ENCODE peak calls at places on chromosomes 11 and 22, in four cellular contexts. R is left ventricle myocardium inferior, C is GM12865, N is OCI-LY7. G is an unnamed sample.

GRCh38 chr22:45240137-45240809 is 421 bp downstream of the KIAA0930 start:
- DNase-seq in C (peak), R (no peak), N (peak), G (peak)

GRCh38 chr11:77851513-77851912 is 30.6 kb downstream of the AAMDC start:
- DNase-seq in R (no peak), N (no peak), C (no peak), G (no peak)

GRCh38 chr11:33325456-33325855 is 68.3 kb downstream of the HIPK3 start:
- DNase-seq in N (no peak), C (no peak), R (no peak), G (no peak)

GRCh38 chr11:93704237-93704636 is 37.1 kb downstream of the TAF1D start:
- DNase-seq in N (no peak), R (no peak), C (no peak), G (peak)

GRCh38 chr11:86442420-86442819 is 67.7 kb downstream of the CCDC81 start:
- DNase-seq in C (no peak), N (no peak), R (no peak), G (peak)

GRCh38 chr11:102453286-102453797 is 777 bp upstream of the TMEM123 start:
- DNase-seq in N (peak), R (peak), C (no peak), G (peak)

GRCh38 chr11:118522571-118523072 is 4.7 kb upstream of the TTC36 start:
- DNase-seq in N (no peak), C (no peak), R (no peak), G (no peak)

GRCh38 chr11:45489281-45489906 is 176.0 kb downstream of the CHST1 start:
- DNase-seq in N (no peak), R (no peak), C (no peak), G (no peak)

DNA sequence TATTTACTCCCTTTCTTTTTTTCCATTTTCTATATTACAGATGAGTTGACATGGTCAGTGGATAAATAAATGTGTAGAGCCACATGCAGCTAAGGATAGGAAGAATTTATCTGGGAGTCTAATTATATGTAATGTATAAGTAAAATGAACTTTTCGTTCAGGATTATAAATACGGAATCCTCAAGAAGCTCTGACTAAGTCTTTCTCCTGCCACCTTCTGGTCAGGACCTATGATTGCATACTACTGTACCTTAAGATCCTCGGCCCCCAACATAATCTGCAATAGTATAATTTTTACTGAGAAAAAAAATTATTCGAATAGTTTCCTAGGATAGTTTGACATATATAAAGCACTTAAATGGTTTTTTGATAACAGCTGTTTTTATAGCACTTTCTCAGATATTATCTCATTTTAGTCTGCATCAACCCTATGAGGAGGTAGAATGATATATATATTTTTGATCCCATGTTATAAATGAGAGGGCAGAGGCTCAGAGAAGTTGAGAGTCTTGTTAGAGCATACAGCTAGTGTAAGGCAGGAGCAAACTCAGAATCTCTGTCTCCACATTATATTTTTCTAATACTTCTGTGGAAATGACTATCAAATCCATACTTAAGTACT is 36.1 kb downstream of the CCDC90B start:
- DNase-seq in C (peak), R (no peak), N (peak), G (peak)
- TF ChIP-seq CTCF in C (peak), R (peak), N (peak), G (peak)

GRCh38 chr22:17086301-17086700 is 1.5 kb downstream of the IL17RA start:
- DNase-seq in N (no peak), C (no peak), R (no peak), G (peak)
- TF ChIP-seq CTCF in N (no peak), C (no peak), R (no peak), G (no peak)

GRCh38 chr11:68753300-68753699 is 2.0 kb upstream of the TESMIN start:
- DNase-seq in N (peak), R (no peak), C (no peak), G (no peak)
- TF ChIP-seq CTCF in N (peak), R (no peak), C (no peak), G (no peak)

DNA sequence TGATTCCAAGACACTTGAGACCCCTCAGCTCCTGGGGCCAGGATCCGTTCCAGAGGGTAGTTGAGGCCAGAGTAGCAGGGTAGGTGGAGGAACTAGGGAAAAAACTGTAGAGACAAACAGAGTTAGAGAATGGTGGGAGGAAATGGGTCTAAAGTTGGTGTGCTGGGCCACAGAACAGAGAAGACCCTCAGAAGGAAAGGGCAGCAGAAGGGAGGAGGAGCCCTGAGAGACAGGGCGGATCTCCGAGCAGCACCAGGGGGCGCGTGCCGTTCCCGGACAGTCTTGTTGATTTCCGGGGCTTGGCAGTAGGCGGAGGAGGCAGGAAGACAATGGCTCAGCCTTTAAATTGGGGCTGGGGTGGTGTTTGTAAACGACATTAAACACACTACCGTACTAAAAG is 2.4 kb upstream of the CECR2 start:
- DNase-seq in N (peak), C (peak), R (peak), G (peak)
- TF ChIP-seq CTCF in N (peak), C (peak), R (peak), G (peak)

DNA sequence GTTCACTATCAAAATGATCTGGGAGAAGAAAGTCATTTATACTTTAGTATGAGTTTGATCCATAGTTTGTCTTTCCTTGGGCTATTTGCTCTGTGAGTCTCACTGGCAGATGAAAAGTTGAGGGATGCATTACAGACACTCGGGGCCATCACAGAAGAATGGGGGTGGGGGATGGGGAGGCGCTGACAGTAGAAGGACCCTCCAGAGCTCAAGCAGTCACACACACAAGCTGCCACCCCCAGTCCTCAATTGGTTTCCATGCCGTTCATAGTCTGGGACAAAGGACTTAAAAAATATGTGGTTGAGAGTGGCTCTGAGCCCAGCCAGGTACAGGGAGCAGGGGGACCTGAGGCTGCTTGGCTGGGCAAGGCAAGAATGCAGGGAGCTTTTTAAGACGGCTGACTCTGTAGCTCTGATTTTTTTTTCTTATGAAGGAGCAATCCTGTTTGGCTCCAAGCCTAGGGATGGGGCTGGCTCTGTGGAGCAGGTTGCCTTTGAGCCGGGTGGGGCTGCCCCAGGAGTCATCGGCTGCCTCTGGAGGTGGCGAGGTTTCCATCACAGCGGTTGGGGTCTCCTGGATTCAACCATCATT is 13.3 kb upstream of the ANO1 start:
- DNase-seq in N (no peak), R (no peak), C (no peak), G (no peak)
- TF ChIP-seq CTCF in N (no peak), R (no peak), C (no peak), G (no peak)

GRCh38 chr11:69531717-69532088 is 50.2 kb downstream of the LINC01488 start:
- DNase-seq in R (no peak), N (no peak), C (no peak), G (no peak)
- TF ChIP-seq CTCF in R (no peak), N (no peak), C (no peak), G (no peak)

G was measured in activated CD8-positive, alpha-beta T cell treated with anti-CD3 and anti-CD28 coated beads for 36 hours.